ENCODE peak calls at places on chromosomes 3 and 15, in nine cellular contexts. One of them, this sample, is unnamed.

GRCh38 chr3:109396811-109397210 is 59.5 kb upstream of the DPPA4 start:
- DNase-seq in DMS 273 treated with DMSO at 0.1 percent for 48 hours: no peak
- DNase-seq in NCI-H2171 treated with DMSO at 0.1 percent for 48 hours: no peak
- DNase-seq in right lobe of liver: no peak
- DNase-seq in HEK293T: no peak
- DNase-seq in kidney tubule cell: peak
- DNase-seq in HFF-Myc: no peak
- DNase-seq in NCI-H460: no peak
- DNase-seq in NCI-H345: no peak
- DNase-seq in this sample: no peak

GRCh38 chr3:26763723-26764122 is 141.2 kb downstream of the LRRC3B start:
- DNase-seq in HEK293T: no peak
- DNase-seq in right lobe of liver: no peak
- DNase-seq in HFF-Myc: no peak
- DNase-seq in NCI-H460: no peak
- DNase-seq in NCI-H2171 treated with DMSO at 0.1 percent for 48 hours: no peak
- DNase-seq in kidney tubule cell: no peak
- DNase-seq in DMS 273 treated with DMSO at 0.1 percent for 48 hours: no peak
- DNase-seq in NCI-H345: no peak
- DNase-seq in this sample: no peak

GRCh38 chr3:13712682-13713180 is 163.8 kb downstream of the FBLN2 start:
- DNase-seq in right lobe of liver: peak
- DNase-seq in kidney tubule cell: no peak
- DNase-seq in NCI-H2171 treated with DMSO at 0.1 percent for 48 hours: no peak
- DNase-seq in DMS 273 treated with DMSO at 0.1 percent for 48 hours: no peak
- DNase-seq in HEK293T: no peak
- DNase-seq in HFF-Myc: no peak
- DNase-seq in NCI-H345: no peak
- DNase-seq in NCI-H460: no peak
- DNase-seq in this sample: no peak

GRCh38 chr3:44337253-44337652 is 1.3 kb upstream of the TCAIM start:
- DNase-seq in NCI-H345: no peak
- DNase-seq in right lobe of liver: no peak
- DNase-seq in NCI-H460: no peak
- DNase-seq in NCI-H2171 treated with DMSO at 0.1 percent for 48 hours: no peak
- DNase-seq in HEK293T: no peak
- DNase-seq in HFF-Myc: no peak
- DNase-seq in kidney tubule cell: peak
- DNase-seq in DMS 273 treated with DMSO at 0.1 percent for 48 hours: no peak
- DNase-seq in this sample: no peak

GRCh38 chr3:29280675-29281264 is at the start of gene RBMS3:
- DNase-seq in NCI-H460: peak
- DNase-seq in HFF-Myc: peak
- DNase-seq in DMS 273 treated with DMSO at 0.1 percent for 48 hours: peak
- DNase-seq in kidney tubule cell: peak
- DNase-seq in right lobe of liver: peak
- DNase-seq in NCI-H2171 treated with DMSO at 0.1 percent for 48 hours: peak
- DNase-seq in NCI-H345: no peak
- DNase-seq in HEK293T: peak
- DNase-seq in this sample: no peak

GRCh38 chr3:71784914-71785593 is at the start of gene PROK2:
- DNase-seq in HFF-Myc: no peak
- DNase-seq in HEK293T: peak
- DNase-seq in NCI-H345: peak
- DNase-seq in NCI-H460: no peak
- DNase-seq in right lobe of liver: no peak
- DNase-seq in NCI-H2171 treated with DMSO at 0.1 percent for 48 hours: peak
- DNase-seq in DMS 273 treated with DMSO at 0.1 percent for 48 hours: no peak
- DNase-seq in kidney tubule cell: no peak
- DNase-seq in this sample: no peak

GRCh38 chr15:47374222-47374621 is 343.1 kb upstream of the SEMA6D start:
- DNase-seq in NCI-H460: peak
- DNase-seq in NCI-H2171 treated with DMSO at 0.1 percent for 48 hours: peak
- DNase-seq in right lobe of liver: no peak
- DNase-seq in HFF-Myc: no peak
- DNase-seq in DMS 273 treated with DMSO at 0.1 percent for 48 hours: peak
- DNase-seq in HEK293T: no peak
- DNase-seq in NCI-H345: no peak
- DNase-seq in kidney tubule cell: peak
- DNase-seq in this sample: no peak

GRCh38 chr15:43190178-43190577 is 5.0 kb downstream of the CCNDBP1 start:
- DNase-seq in NCI-H2171 treated with DMSO at 0.1 percent for 48 hours: no peak
- DNase-seq in kidney tubule cell: peak
- DNase-seq in DMS 273 treated with DMSO at 0.1 percent for 48 hours: no peak
- DNase-seq in NCI-H460: no peak
- DNase-seq in HEK293T: no peak
- DNase-seq in right lobe of liver: peak
- DNase-seq in NCI-H345: no peak
- DNase-seq in HFF-Myc: no peak
- DNase-seq in this sample: no peak

GRCh38 chr3:149371001-149371722 is 6.3 kb downstream of the TM4SF1 start:
- DNase-seq in right lobe of liver: no peak
- DNase-seq in DMS 273 treated with DMSO at 0.1 percent for 48 hours: no peak
- DNase-seq in NCI-H345: peak
- DNase-seq in HEK293T: no peak
- DNase-seq in NCI-H460: no peak
- DNase-seq in kidney tubule cell: peak
- DNase-seq in NCI-H2171 treated with DMSO at 0.1 percent for 48 hours: no peak
- DNase-seq in HFF-Myc: no peak
- DNase-seq in this sample: no peak

GRCh38 chr15:79078003-79078402 is 12.6 kb downstream of the RASGRF1 start:
- DNase-seq in HEK293T: no peak
- DNase-seq in NCI-H345: no peak
- DNase-seq in DMS 273 treated with DMSO at 0.1 percent for 48 hours: no peak
- DNase-seq in NCI-H2171 treated with DMSO at 0.1 percent for 48 hours: no peak
- DNase-seq in HFF-Myc: no peak
- DNase-seq in NCI-H460: no peak
- DNase-seq in kidney tubule cell: no peak
- DNase-seq in right lobe of liver: no peak
- DNase-seq in this sample: no peak

GRCh38 chr3:137165117-137165806 is 207.5 kb downstream of the IL20RB start:
- DNase-seq in right lobe of liver: no peak
- DNase-seq in HFF-Myc: peak
- DNase-seq in NCI-H460: no peak
- DNase-seq in kidney tubule cell: peak
- DNase-seq in NCI-H2171 treated with DMSO at 0.1 percent for 48 hours: peak
- DNase-seq in HEK293T: no peak
- DNase-seq in NCI-H345: no peak
- DNase-seq in DMS 273 treated with DMSO at 0.1 percent for 48 hours: peak
- DNase-seq in this sample: no peak

GRCh38 chr3:127289646-127290575 is 2.1 kb upstream of the PRR20G start:
- DNase-seq in HEK293T: no peak
- DNase-seq in HFF-Myc: peak
- DNase-seq in NCI-H345: no peak
- DNase-seq in NCI-H2171 treated with DMSO at 0.1 percent for 48 hours: no peak
- DNase-seq in DMS 273 treated with DMSO at 0.1 percent for 48 hours: no peak
- DNase-seq in NCI-H460: no peak
- DNase-seq in kidney tubule cell: peak
- DNase-seq in right lobe of liver: no peak
- DNase-seq in this sample: no peak

GRCh38 chr3:45173776-45174175 is 27.6 kb upstream of the CDCP1 start:
- DNase-seq in NCI-H345: no peak
- DNase-seq in right lobe of liver: no peak
- DNase-seq in HFF-Myc: no peak
- DNase-seq in DMS 273 treated with DMSO at 0.1 percent for 48 hours: no peak
- DNase-seq in NCI-H2171 treated with DMSO at 0.1 percent for 48 hours: no peak
- DNase-seq in HEK293T: no peak
- DNase-seq in NCI-H460: no peak
- DNase-seq in kidney tubule cell: no peak
- DNase-seq in this sample: no peak

GRCh38 chr3:9778102-9778501 is 8.4 kb upstream of the CAMK1 start:
- DNase-seq in kidney tubule cell: peak
- DNase-seq in HFF-Myc: no peak
- DNase-seq in NCI-H345: no peak
- DNase-seq in HEK293T: no peak
- DNase-seq in DMS 273 treated with DMSO at 0.1 percent for 48 hours: no peak
- DNase-seq in NCI-H460: no peak
- DNase-seq in right lobe of liver: no peak
- DNase-seq in NCI-H2171 treated with DMSO at 0.1 percent for 48 hours: no peak
- DNase-seq in this sample: no peak

GRCh38 chr3:172256101-172256687 is 192.1 kb downstream of the GHSR start:
- DNase-seq in DMS 273 treated with DMSO at 0.1 percent for 48 hours: no peak
- DNase-seq in NCI-H345: no peak
- DNase-seq in HFF-Myc: no peak
- DNase-seq in HEK293T: no peak
- DNase-seq in kidney tubule cell: no peak
- DNase-seq in NCI-H460: no peak
- DNase-seq in right lobe of liver: no peak
- DNase-seq in NCI-H2171 treated with DMSO at 0.1 percent for 48 hours: no peak
- DNase-seq in this sample: no peak

This sample was measured in SHP77 treated with DMSO at 0.1 percent for 48 hours.